ENCODE peak calls at places on chromosomes 5 and 9, in five cellular contexts. T is lower lobe of right lung, O is SK-N-SH, Z is AG09309, W is A549. D is an unnamed sample.

GRCh38 chr9:121748080-121748479 is 96.6 kb downstream of the DAB2IP start:
- DNase-seq in T (no peak), O (no peak), Z (no peak), W (no peak), D (no peak)

GRCh38 chr5:151696470-151697061 is 9.9 kb upstream of the SPARC start:
- DNase-seq in T (no peak), O (no peak), Z (peak; percentile 99), W (no peak), D (peak; percentile 96)

GRCh38 chr5:168086104-168086610 is 205.3 kb upstream of the WWC1 start:
- DNase-seq in T (no peak), O (no peak), Z (peak; percentile 82), W (peak; percentile 76), D (no peak)

GRCh38 chr9:114504341-114505186 is 709 bp downstream of the WHRN start:
- DNase-seq in T (peak; percentile 67), O (peak; percentile 78), Z (no peak), W (peak; percentile 64), D (peak; percentile 23)

GRCh38 chr5:78624992-78625391 is 23.6 kb downstream of the LHFPL2 start:
- DNase-seq in T (no peak), O (no peak), Z (no peak), W (no peak), D (no peak)

GRCh38 chr5:16234598-16234997 is 55.0 kb upstream of the MARCHF11 start:
- DNase-seq in T (no peak), O (no peak), Z (no peak), W (no peak), D (no peak)

GRCh38 chr5:59016925-59017324 is 434.1 kb downstream of the RAB3C start:
- DNase-seq in T (no peak), O (no peak), Z (no peak), W (no peak), D (no peak)

GRCh38 chr5:129098488-129099183 is 4.1 kb downstream of the ISOC1 start:
- DNase-seq in T (no peak), O (no peak), Z (no peak), W (no peak), D (no peak)

GRCh38 chr9:92723299-92723625 is 41.4 kb downstream of the BICD2 start:
- DNase-seq in T (no peak), O (no peak), Z (no peak), W (no peak), D (no peak)

GRCh38 chr5:120874463-120874862 is 410.4 kb downstream of the PRR16 start:
- DNase-seq in T (no peak), O (no peak), Z (no peak), W (no peak), D (no peak)

GRCh38 chr5:63719147-63719546 is 243.1 kb downstream of the HTR1A start:
- DNase-seq in T (no peak), O (no peak), Z (no peak), W (no peak), D (no peak)

GRCh38 chr5:118705931-118706330 is 282.4 kb downstream of the DTWD2 start:
- DNase-seq in T (no peak), O (no peak), Z (no peak), W (no peak), D (no peak)

GRCh38 chr9:13110766-13111400 is 168.6 kb downstream of the MPDZ start:
- DNase-seq in T (no peak), O (no peak), Z (peak; percentile 7), W (no peak), D (peak; percentile 69)

GRCh38 chr9:123275381-123275780 is 7.0 kb upstream of the STRBP start:
- DNase-seq in T (no peak), O (no peak), Z (no peak), W (no peak), D (no peak)

GRCh38 chr9:137053944-137054931 is at the start of gene ENTPD2:
- DNase-seq in T (peak; percentile 75), O (no peak), Z (no peak), W (no peak), D (no peak)

GRCh38 chr5:1974081-1974480 is 91.4 kb upstream of the IRX4 start:
- DNase-seq in T (no peak), O (no peak), Z (no peak), W (no peak), D (no peak)

GRCh38 chr9:112787942-112788341 is 37.4 kb downstream of the SNX30 start:
- DNase-seq in T (no peak), O (no peak), Z (no peak), W (no peak), D (no peak)

GRCh38 chr5:139273322-139273571 is 20.3 kb upstream of the MATR3 start:
- DNase-seq in T (no peak), O (peak; percentile 64), Z (no peak), W (peak; percentile 43), D (no peak)

GRCh38 chr9:3136999-3137675 is 293.2 kb upstream of the PUM3 start:
- DNase-seq in T (no peak), O (no peak), Z (peak; percentile 38), W (no peak), D (peak; percentile 10)

GRCh38 chr9:136599811-136600660 is 54.2 kb upstream of the NOTCH1 start:
- DNase-seq in T (no peak), O (no peak), Z (no peak), W (no peak), D (no peak)

GRCh38 chr9:74773886-74774479 is 113.7 kb downstream of the TRPM6 start:
- DNase-seq in T (peak; percentile 76), O (peak; percentile 56), Z (peak; percentile 29), W (peak; percentile 65), D (peak; percentile 85)

GRCh38 chr9:74771672-74772071 is 116.0 kb downstream of the TRPM6 start:
- DNase-seq in T (no peak), O (no peak), Z (no peak), W (no peak), D (no peak)

GRCh38 chr9:74772126-74772525 is 115.6 kb downstream of the TRPM6 start:
- DNase-seq in T (no peak), O (no peak), Z (no peak), W (no peak), D (no peak)

GRCh38 chr9:74770508-74771261 is 117.0 kb downstream of the TRPM6 start:
- DNase-seq in T (no peak), O (peak; percentile 62), Z (no peak), W (peak; percentile 81), D (peak; percentile 7)

GRCh38 chr9:74771262-74771585 is 116.5 kb downstream of the TRPM6 start:
- DNase-seq in T (no peak), O (no peak), Z (no peak), W (no peak), D (no peak)
- TF ChIP-seq CTCF in T (no peak), O (no peak), Z (no peak), W (no peak), D (no peak)

DNA sequence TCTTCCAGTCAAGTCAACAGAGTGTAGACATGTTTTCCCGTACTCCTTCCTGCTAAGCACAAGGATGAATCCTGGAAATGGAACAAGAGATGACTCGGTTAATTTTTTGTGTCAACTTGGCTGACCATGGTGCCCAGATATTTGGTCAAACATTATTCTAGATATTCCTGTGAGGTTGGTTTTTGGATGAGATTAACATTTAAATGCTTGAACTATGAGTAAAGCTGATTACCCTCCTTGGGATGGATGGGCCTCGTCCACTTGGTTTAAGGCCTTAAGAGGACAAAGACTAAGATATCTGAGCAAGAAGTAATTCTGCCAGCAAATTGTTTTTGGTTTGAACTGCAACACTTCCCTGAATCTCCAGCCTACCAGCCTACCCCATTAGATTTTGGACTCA is 338.1 kb upstream of the MSX2 start:
- DNase-seq in T (no peak), O (no peak), Z (peak; percentile 29), W (no peak), D (peak; percentile 31)
- H3K4me3 ChIP-seq in T (no peak overlapping the region), O (no peak overlapping the region), Z (no peak overlapping the region), W (no peak overlapping the region), D (no peak overlapping the region)

DNA sequence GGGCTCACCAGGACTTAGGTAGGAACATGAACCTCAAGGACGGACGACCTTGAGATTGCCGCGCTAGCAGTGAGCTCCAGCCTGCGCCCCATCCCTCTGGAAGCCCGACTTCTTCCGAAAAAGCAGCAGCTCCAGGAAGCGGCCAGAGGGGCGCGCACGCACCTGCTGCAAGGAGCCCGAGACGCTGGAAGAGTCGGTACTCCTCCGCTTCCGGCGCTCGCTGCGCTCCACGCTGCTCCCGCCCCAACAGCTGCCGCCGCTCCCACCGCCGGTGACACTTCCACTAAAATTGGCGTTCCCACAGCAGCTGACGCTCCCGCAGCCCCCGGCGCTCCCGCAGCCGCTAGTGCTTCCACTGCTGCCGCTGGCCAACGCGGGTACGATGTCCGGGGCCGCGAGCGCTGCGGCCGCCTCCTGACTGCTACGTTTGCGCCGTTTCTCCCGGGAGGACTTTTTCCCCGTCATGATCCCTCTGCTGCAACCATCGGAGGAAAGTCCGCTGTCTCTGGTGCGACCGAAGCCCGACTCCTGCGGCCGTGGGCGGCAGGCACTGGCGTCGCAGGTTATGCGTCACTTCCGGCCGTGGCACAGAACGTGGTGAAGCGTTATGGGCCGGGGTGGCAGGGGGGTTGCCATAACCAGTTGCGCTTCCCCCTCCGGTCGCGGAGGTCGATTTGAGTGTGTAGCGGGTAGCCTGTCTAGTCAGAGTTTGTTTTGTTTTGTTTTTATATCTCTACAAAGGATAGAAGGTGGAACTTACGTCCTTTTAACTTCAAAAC is at the start of gene CAAP1:
- DNase-seq in T (peak; percentile 98), O (peak; percentile 95), Z (peak; percentile 42), W (peak; percentile 88), D (peak; percentile 93)
- TF ChIP-seq CTCF in T (peak; percentile 35), O (peak; percentile 46), Z (peak; percentile 32), W (peak; percentile 33), D (peak; percentile 35)

GRCh38 chr9:33162721-33163311 is 4.3 kb downstream of the B4GALT1 start:
- DNase-seq in T (peak; percentile 60), O (no peak), Z (peak; percentile 91), W (peak; percentile 55), D (peak; percentile 94)

GRCh38 chr9:33166263-33167083 is 663 bp downstream of the B4GALT1 start:
- DNase-seq in T (peak; percentile 77), O (peak; percentile 82), Z (no peak), W (peak; percentile 53), D (no peak)

GRCh38 chr9:33165263-33166151 is 1.6 kb downstream of the B4GALT1 start:
- DNase-seq in T (no peak), O (no peak), Z (peak; percentile 96), W (peak; percentile 73), D (peak; percentile 98)

GRCh38 chr9:33163433-33164137 is 3.6 kb downstream of the B4GALT1 start:
- DNase-seq in T (no peak), O (no peak), Z (no peak), W (no peak), D (no peak)

DNA sequence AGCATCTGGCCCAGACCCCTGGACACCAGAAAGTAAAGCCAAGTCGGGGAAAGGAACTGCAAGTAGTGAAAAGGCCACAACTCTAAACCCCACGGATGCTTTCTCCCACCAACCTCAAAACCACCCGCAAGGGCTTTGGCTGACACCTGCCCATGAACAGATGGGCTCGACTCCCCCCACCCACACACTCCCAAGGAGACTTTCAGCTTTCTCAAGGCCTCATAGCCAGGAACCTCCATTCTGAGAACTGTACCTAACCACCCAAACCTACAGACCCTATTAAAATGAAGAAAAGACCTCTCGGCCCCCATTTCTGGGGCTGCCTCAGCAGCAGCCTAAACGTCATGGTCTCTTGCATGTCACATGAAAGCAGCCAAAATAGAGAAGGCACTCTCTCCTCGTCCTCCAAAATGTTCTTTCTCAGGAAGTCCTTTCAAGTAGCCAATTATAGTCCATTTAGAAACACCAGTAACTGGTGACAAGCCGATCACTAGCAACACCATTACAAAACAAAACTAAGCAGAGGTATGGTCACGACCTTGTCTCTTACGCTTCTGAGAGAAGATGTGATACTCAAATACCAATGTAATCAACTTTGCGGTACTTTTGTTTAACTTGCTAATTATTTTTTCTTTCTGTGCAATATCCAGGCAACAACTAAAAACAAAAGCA is 2.9 kb downstream of the B4GALT1 start:
- DNase-seq in T (no peak), O (no peak), Z (no peak), W (no peak), D (no peak)
- H3K4me3 ChIP-seq in T (peak overlapping the region; percentile 86), O (no peak overlapping the region), Z (peak overlapping the region; percentile 95), W (peak overlapping the region; percentile 86), D (peak overlapping the region; percentile 99)

D was measured in fibroblast of pulmonary artery.